ENCODE peak calls at places on chromosomes 5 and 9, in four cellular contexts. D is heart left ventricle, N is esophagus squamous epithelium, F is IMR-90. X is an unnamed sample.

GRCh38 chr9:132293145-132293721 is 61.6 kb downstream of the SETX start:
- DNase-seq in D (no peak), F (no peak), N (no peak), X (no peak)

GRCh38 chr5:98454904-98455303 is 318.6 kb upstream of the RGMB start:
- DNase-seq in D (no peak), N (no peak), F (peak), X (no peak)

GRCh38 chr5:54040773-54041172 is 269.6 kb downstream of the ARL15 start:
- DNase-seq in D (no peak), N (no peak), F (no peak), X (no peak)

GRCh38 chr9:81492710-81493447 is 196.5 kb downstream of the TLE1 start:
- DNase-seq in N (no peak), F (peak), D (no peak), X (no peak)

GRCh38 chr5:36728697-36729543 is 122.5 kb downstream of the SLC1A3 start:
- DNase-seq in F (peak), N (no peak), D (no peak), X (no peak)

GRCh38 chr9:9747787-9748186 is 865.0 kb downstream of the PTPRD start:
- DNase-seq in D (no peak), N (no peak), F (peak), X (no peak)

GRCh38 chr9:127963359-127964064 is 17.3 kb downstream of the EEIG1 start:
- DNase-seq in D (no peak), F (no peak), N (no peak), X (no peak)

GRCh38 chr5:14871084-14871572 is 450 bp downstream of the ANKH start:
- DNase-seq in D (peak), N (no peak), F (no peak), X (peak)

GRCh38 chr9:129276486-129277260 is 98.6 kb upstream of the IER5L start:
- DNase-seq in N (no peak), F (no peak), D (no peak), X (peak)

GRCh38 chr9:93092171-93092991 is 3.6 kb upstream of the CARD19 start:
- DNase-seq in F (no peak), N (no peak), D (no peak), X (peak)

GRCh38 chr9:132584616-132585560 is 2.5 kb downstream of the BARHL1 start:
- DNase-seq in N (no peak), F (peak), D (no peak), X (no peak)

GRCh38 chr5:35657877-35658276 is 40.2 kb downstream of the SPEF2 start:
- DNase-seq in F (no peak), N (no peak), D (no peak), X (no peak)

GRCh38 chr5:86929123-86929766 is 311.5 kb downstream of the COX7C start:
- DNase-seq in D (no peak), N (no peak), F (no peak), X (no peak)

GRCh38 chr5:71922584-71923106 is 184.6 kb upstream of the MAP1B start:
- DNase-seq in D (no peak), N (no peak), F (peak), X (no peak)

GRCh38 chr5:172768098-172768572 is 2.9 kb downstream of the DUSP1 start:
- DNase-seq in N (no peak), D (no peak), F (no peak), X (no peak)
- H3K27ac ChIP-seq in N (peak), D (peak), F (peak), X (peak)

DNA sequence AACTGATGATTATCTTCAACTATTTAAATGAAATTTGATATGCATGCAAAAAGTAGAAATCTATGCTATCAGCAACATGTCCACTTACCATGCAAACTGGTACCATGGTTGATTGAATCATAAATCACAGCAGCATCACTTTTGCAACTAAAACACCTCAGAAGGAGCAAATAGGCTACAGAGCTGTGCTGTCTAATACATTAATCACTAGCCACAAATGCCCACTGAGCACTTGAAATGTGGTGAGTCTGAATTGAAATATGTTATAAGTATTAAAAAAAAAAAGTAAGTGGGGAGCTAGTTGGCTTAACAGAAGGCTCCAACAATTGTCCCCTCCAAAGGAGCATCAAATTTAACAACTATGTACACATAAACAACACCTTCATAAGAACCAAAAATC is 112.5 kb downstream of the FAM114A2 start:
- DNase-seq in N (no peak), D (no peak), F (no peak), X (no peak)
- TF ChIP-seq POLR2A in N (no peak), D (no peak), F (no peak), X (no peak)

GRCh38 chr9:35568196-35568595 is 36.9 kb upstream of the TESK1 start:
- DNase-seq in F (no peak), N (no peak), D (no peak), X (no peak)
- TF ChIP-seq CTCF in F (no peak), N (no peak), D (no peak), X (no peak)

GRCh38 chr5:6586647-6587042 is 46.2 kb downstream of the NSUN2 start:
- DNase-seq in D (no peak), N (no peak), F (no peak), X (no peak)

GRCh38 chr5:6584727-6585126 is 48.1 kb downstream of the NSUN2 start:
- DNase-seq in D (no peak), N (no peak), F (no peak), X (no peak)

GRCh38 chr5:6585168-6585567 is 47.7 kb downstream of the NSUN2 start:
- DNase-seq in F (no peak), D (no peak), N (no peak), X (no peak)

GRCh38 chr5:6587171-6587570 is 45.7 kb downstream of the NSUN2 start:
- DNase-seq in F (no peak), D (no peak), N (no peak), X (no peak)

DNA sequence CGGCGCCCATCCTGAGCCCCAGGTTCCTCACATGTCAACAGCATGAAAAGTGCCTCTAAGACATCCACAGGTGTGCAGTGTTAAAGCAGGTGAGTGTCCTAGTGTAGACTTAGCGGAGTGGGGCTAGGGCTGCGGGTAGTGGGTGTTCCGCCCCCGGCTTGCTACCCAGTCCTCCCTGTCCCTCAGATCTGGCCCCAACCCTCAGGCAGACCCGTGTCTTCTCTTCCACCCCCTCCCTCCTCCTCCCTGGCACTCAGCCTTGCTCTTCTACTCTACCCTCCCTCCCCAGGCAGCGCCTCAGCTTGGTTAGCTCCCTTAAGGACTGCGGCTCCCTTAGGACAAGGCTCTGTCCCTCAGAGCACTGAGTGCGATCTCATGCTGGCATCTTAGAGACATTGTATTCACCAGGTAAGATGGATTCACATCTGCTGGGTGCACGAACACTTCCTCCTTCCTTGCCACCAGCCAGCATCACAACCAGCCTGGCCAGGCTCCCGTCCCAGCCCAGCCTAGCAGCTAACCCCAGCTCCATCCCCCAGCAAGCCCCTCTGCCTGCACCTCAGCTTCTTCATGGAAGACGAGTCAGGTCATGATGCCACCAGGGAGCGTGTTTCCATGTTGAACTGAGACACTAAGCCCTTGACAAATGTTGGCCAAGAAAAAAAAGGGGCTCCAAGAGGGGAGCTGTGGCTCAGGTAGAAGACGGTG is 46.8 kb downstream of the NSUN2 start:
- DNase-seq in N (no peak), D (no peak), F (no peak), X (no peak)
- H3K27ac ChIP-seq in N (no peak), D (no peak), F (no peak), X (no peak)

GRCh38 chr9:110125207-110125751 is 82.7 kb downstream of the C9orf152 start:
- DNase-seq in D (peak), N (no peak), F (peak), X (peak)
- TF ChIP-seq POLR2A in D (no peak), N (peak), F (peak), X (no peak)

GRCh38 chr5:77828445-77828844 is 52.3 kb upstream of the TBCA start:
- DNase-seq in D (no peak), N (no peak), F (no peak), X (no peak)
- TF ChIP-seq CTCF in D (no peak), N (peak), F (no peak), X (peak)

DNA sequence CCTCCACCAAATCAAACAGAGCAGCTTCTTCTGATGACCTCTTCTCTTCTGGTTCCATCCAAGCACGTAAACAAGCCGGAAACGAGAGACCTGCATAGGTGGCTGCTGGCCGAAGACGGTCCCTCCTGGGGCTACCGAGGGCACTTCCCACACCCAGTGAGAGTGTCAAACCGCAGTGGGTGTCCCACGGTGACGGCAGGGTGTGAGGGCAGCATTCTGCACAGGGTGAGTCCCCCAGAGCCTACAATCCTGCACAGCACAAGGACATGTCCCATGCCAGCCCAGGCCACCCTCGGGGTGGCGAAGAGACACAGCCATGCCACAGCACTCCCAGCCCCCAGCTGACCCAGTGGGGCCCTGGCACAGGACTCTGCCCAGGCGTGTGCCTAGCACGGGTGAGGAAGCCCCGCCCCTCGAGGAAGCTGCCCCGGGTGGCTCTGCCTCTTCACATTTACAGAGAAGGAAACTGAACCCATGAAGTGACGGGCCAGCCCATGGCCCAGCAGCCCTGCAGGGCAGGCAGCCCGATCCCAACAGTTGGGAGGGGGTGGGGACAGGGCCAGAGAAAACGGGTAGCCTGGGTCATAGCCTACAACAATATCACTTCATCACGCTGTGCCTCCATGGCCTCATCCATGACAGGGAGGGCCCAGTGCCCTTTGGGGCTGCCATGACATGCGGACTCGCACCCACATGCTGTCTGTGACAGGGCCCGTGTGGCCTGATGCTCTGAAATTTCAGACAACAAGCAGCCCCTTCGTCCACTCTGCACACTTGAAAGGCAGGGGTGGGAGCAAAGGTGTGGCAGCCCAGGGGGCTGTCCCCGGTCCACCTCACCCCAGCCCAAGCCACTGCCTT is 43.2 kb downstream of the SEMA4D start:
- DNase-seq in N (no peak), F (no peak), D (no peak), X (no peak)
- H3K27ac ChIP-seq in N (no peak), F (no peak), D (no peak), X (peak)

GRCh38 chr9:88672874-88673695 is 138.1 kb downstream of the NXNL2 start:
- DNase-seq in N (no peak), F (no peak), D (no peak), X (no peak)
- TF ChIP-seq POLR2A in N (no peak), F (no peak), D (no peak), X (no peak)

DNA sequence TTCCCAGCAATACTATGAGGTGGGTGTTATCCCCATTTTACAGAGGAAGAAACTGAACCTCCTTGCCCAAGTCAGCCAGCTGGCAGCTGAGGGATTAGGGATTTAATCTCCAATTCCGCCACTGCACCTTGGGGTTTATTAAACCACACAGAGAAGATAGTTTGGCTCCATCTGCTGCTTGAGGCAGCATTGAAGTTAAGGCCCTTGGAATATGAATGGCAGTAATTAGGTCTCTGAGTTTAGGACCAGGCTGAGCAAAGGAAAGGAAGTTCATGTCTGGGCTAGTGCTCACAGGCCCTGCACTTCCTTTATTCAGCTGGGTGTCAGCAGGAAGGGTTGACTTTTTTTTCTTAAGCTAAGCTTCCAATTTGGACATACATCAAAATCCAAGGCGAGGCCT is 86.9 kb upstream of the GDNF start:
- DNase-seq in F (peak), D (no peak), N (no peak), X (no peak)
- TF ChIP-seq CTCF in F (no peak), D (no peak), N (no peak), X (no peak)

X was measured in Peyer's patch.